ENCODE peak calls at places on chromosomes 2 and 18, in seven cellular contexts. S is pancreas; Q is tibial artery; C is ELR; P is NB4; A is T-helper 9 cell; E is activated CD4-positive, alpha-beta T cell treated with anti-CD3 and anti-CD28 coated beads for 24 hours. X is an unnamed sample.
A peak's percentile ranks its signal among the peaks of the same experiment; 100 is the strongest.

GRCh38 chr2:43215673-43216255 is 10.6 kb downstream of the ZFP36L2 start:
- DNase-seq in S (no peak), Q (no peak), C (no peak), P (no peak), A (no peak), E (no peak), X (no peak)

GRCh38 chr2:140683658-140684057 is 1447.2 kb downstream of the LRP1B start:
- DNase-seq in S (no peak), Q (no peak), C (no peak), P (no peak), A (no peak), E (no peak), X (no peak)

GRCh38 chr18:9742588-9743131 is 34.6 kb downstream of the RAB31 start:
- DNase-seq in S (no peak), Q (no peak), C (peak; percentile 69), P (no peak), A (no peak), E (no peak), X (peak; percentile 45)

GRCh38 chr2:239774933-239775622 is 250.1 kb downstream of the NDUFA10 start:
- DNase-seq in S (no peak), Q (peak; percentile 14), C (no peak), P (no peak), A (no peak), E (no peak), X (no peak)

GRCh38 chr2:74379851-74380789 is at the start of gene DCTN1:
- DNase-seq in S (peak; percentile 38), Q (no peak), C (peak; percentile 72), P (no peak), A (no peak), E (no peak), X (peak; percentile 66)

GRCh38 chr2:9143264-9143815 is 63.3 kb upstream of the ASAP2 start:
- DNase-seq in S (no peak), Q (no peak), C (no peak), P (no peak), A (no peak), E (no peak), X (no peak)

GRCh38 chr2:11286323-11286722 is 58.1 kb downstream of the ROCK2 start:
- DNase-seq in S (no peak), Q (no peak), C (no peak), P (no peak), A (no peak), E (no peak), X (no peak)

GRCh38 chr2:150981826-150982225 is 279.8 kb downstream of the RBM43 start:
- DNase-seq in S (no peak), Q (no peak), C (peak; percentile 26), P (no peak), A (no peak), E (no peak), X (peak; percentile 14)

GRCh38 chr2:227566012-227566411 is 32.7 kb upstream of the SCYGR2 start:
- DNase-seq in S (no peak), Q (no peak), C (no peak), P (no peak), A (no peak), E (no peak), X (no peak)

GRCh38 chr2:177908182-177908581 is 164.4 kb downstream of the PDE11A start:
- DNase-seq in S (no peak), Q (no peak), C (peak; percentile 40), P (peak; percentile 30), A (no peak), E (no peak), X (no peak)

GRCh38 chr2:176004925-176005324 is 2.9 kb upstream of the LNPK start:
- DNase-seq in S (no peak), Q (no peak), C (no peak), P (no peak), A (no peak), E (no peak), X (no peak)

GRCh38 chr18:68298340-68298739 is 416.6 kb downstream of the TMX3 start:
- DNase-seq in S (no peak), Q (no peak), C (no peak), P (no peak), A (no peak), E (no peak), X (no peak)

GRCh38 chr2:62765619-62766376 is 60.3 kb downstream of the EHBP1 start:
- DNase-seq in S (no peak), Q (no peak), C (no peak), P (no peak), A (no peak), E (no peak), X (no peak)

GRCh38 chr2:64808736-64809135 is 155.0 kb upstream of the SERTAD2 start:
- DNase-seq in S (no peak), Q (no peak), C (no peak), P (no peak), A (no peak), E (no peak), X (no peak)

GRCh38 chr18:48918660-48919415 is 31.9 kb downstream of the SMAD7 start:
- DNase-seq in S (no peak), Q (peak; percentile 19), C (no peak), P (no peak), A (no peak), E (no peak), X (no peak)

GRCh38 chr18:12005542-12006487 is 24.5 kb downstream of the IMPA2 start:
- DNase-seq in S (no peak), Q (no peak), C (no peak), P (no peak), A (no peak), E (no peak), X (peak; percentile 27)

GRCh38 chr2:204428675-204429074 is 116.6 kb upstream of the PARD3B start:
- DNase-seq in S (no peak), Q (no peak), C (no peak), P (no peak), A (no peak), E (no peak), X (no peak)

GRCh38 chr2:47076586-47077441 is 78.3 kb downstream of the STPG4 start:
- DNase-seq in S (no peak), Q (peak; percentile 63), C (peak; percentile 99), P (no peak), A (no peak), E (no peak), X (peak; percentile 97)

GRCh38 chr18:45839415-45840395 is 14.2 kb downstream of the SIGLEC15 start:
- DNase-seq in S (no peak), Q (no peak), C (peak; percentile 83), P (peak; percentile 65), A (no peak), E (no peak), X (peak; percentile 81)

GRCh38 chr2:189658281-189658680 is 3.0 kb upstream of the ASNSD1 start:
- DNase-seq in S (no peak), Q (no peak), C (no peak), P (no peak), A (no peak), E (no peak), X (no peak)

GRCh38 chr2:174248187-174248997 is at the start of gene OLA1:
- DNase-seq in S (peak; percentile 95), Q (peak; percentile 91), C (peak; percentile 97), P (peak; percentile 98), A (peak; percentile 94), E (peak; percentile 94), X (peak; percentile 85)

GRCh38 chr2:10141736-10142639 is 19.4 kb downstream of the RRM2 start:
- DNase-seq in S (no peak), Q (no peak), C (peak; percentile 37), P (peak; percentile 51), A (no peak), E (no peak), X (no peak)

GRCh38 chr18:45228989-45229388 is 386.3 kb upstream of the SLC14A2 start:
- DNase-seq in S (no peak), Q (no peak), C (no peak), P (no peak), A (no peak), E (no peak), X (no peak)

GRCh38 chr18:8124232-8125146 is 484.7 kb upstream of the RAB12 start:
- DNase-seq in S (no peak), Q (no peak), C (peak; percentile 27), P (no peak), A (no peak), E (no peak), X (no peak)

GRCh38 chr2:170930132-170931109 is 1.4 kb downstream of the GORASP2 start:
- DNase-seq in S (peak; percentile 26), Q (no peak), C (peak; percentile 75), P (peak; percentile 64), A (peak; percentile 41), E (peak; percentile 17), X (peak; percentile 30)

GRCh38 chr2:24122-24521 is 22.2 kb downstream of the FAM110C start:
- DNase-seq in S (peak; percentile 57), Q (no peak), C (no peak), P (no peak), A (no peak), E (no peak), X (no peak)

GRCh38 chr2:127516031-127516430 is 10.3 kb downstream of the IWS1 start:
- DNase-seq in S (peak; percentile 39), Q (peak; percentile 76), C (no peak), P (no peak), A (no peak), E (no peak), X (peak; percentile 97)

GRCh38 chr18:73908323-73908722 is 239.3 kb downstream of the FBXO15 start:
- DNase-seq in S (no peak), Q (no peak), C (peak; percentile 15), P (peak; percentile 25), A (no peak), E (no peak), X (peak; percentile 53)

GRCh38 chr2:25362564-25363145 is 20.9 kb upstream of the DNMT3A start:
- DNase-seq in S (no peak), Q (no peak), C (no peak), P (peak; percentile 79), A (peak; percentile 48), E (peak; percentile 40), X (no peak)

GRCh38 chr2:119756837-119757236 is 2.9 kb upstream of the PTPN4 start:
- DNase-seq in S (peak; percentile 65), Q (peak; percentile 72), C (peak; percentile 78), P (peak; percentile 24), A (no peak), E (peak; percentile 41), X (peak; percentile 86)

GRCh38 chr18:26546875-26547301 is 1.5 kb downstream of the KCTD1 start:
- DNase-seq in S (peak; percentile 21), Q (no peak), C (no peak), P (no peak), A (no peak), E (no peak), X (no peak)

GRCh38 chr2:46803911-46804670 is 111.5 kb downstream of the MCFD2 start:
- DNase-seq in S (peak; percentile 7), Q (no peak), C (peak; percentile 97), P (no peak), A (no peak), E (no peak), X (peak; percentile 97)

GRCh38 chr18:32383040-32383819 is 87.5 kb downstream of the GAREM1 start:
- DNase-seq in S (no peak), Q (no peak), C (no peak), P (no peak), A (no peak), E (no peak), X (peak; percentile 90)

GRCh38 chr2:30422437-30422805 is 24.6 kb upstream of the LCLAT1 start:
- DNase-seq in S (no peak), Q (peak; percentile 31), C (peak; percentile 22), P (peak; percentile 24), A (peak; percentile 35), E (peak; percentile 73), X (no peak)

GRCh38 chr2:43609304-43609883 is 13.6 kb upstream of the THADA start:
- DNase-seq in S (no peak), Q (no peak), C (peak; percentile 72), P (peak; percentile 68), A (peak; percentile 4), E (peak; percentile 8), X (peak; percentile 61)

GRCh38 chr18:9741461-9741820 is 33.3 kb downstream of the RAB31 start:
- DNase-seq in S (no peak), Q (no peak), C (no peak), P (no peak), A (no peak), E (no peak), X (no peak)

X was measured in fibroblast of the aortic adventitia.